ENCODE peak calls at places on chromosome 20, in five cellular contexts. One of them, this sample, is unnamed.

GRCh38 chr20:12591949-12592470 is 416.8 kb upstream of the SPTLC3 start:
- DNase-seq in GM12878: no peak
- DNase-seq in HepG2: no peak
- DNase-seq in H1: no peak
- DNase-seq in NT2/D1: peak
- DNase-seq in this sample: no peak

GRCh38 chr20:20711413-20711812 is 1.0 kb downstream of the RALGAPA2 start:
- DNase-seq in GM12878: no peak
- DNase-seq in H1: no peak
- DNase-seq in HepG2: no peak
- DNase-seq in NT2/D1: no peak
- DNase-seq in this sample: no peak

GRCh38 chr20:32457476-32457986 is 99.4 kb downstream of the ASXL1 start:
- DNase-seq in NT2/D1: peak
- DNase-seq in GM12878: no peak
- DNase-seq in HepG2: no peak
- DNase-seq in H1: peak
- DNase-seq in this sample: peak

GRCh38 chr20:21100590-21101452 is 5.3 kb downstream of the LINC00237 start:
- DNase-seq in GM12878: no peak
- DNase-seq in NT2/D1: peak
- DNase-seq in H1: peak
- DNase-seq in HepG2: no peak
- DNase-seq in this sample: peak

GRCh38 chr20:62142252-62143117 is 709 bp downstream of the PSMA7 start:
- DNase-seq in GM12878: no peak
- DNase-seq in H1: no peak
- DNase-seq in NT2/D1: no peak
- DNase-seq in HepG2: no peak
- DNase-seq in this sample: no peak

GRCh38 chr20:19860742-19861141 is 102.7 kb downstream of the RIN2 start:
- DNase-seq in NT2/D1: no peak
- DNase-seq in H1: no peak
- DNase-seq in HepG2: no peak
- DNase-seq in GM12878: peak
- DNase-seq in this sample: no peak

GRCh38 chr20:60262967-60263603 is 304.9 kb downstream of the CDH26 start:
- DNase-seq in H1: peak
- DNase-seq in GM12878: no peak
- DNase-seq in NT2/D1: peak
- DNase-seq in HepG2: peak
- DNase-seq in this sample: peak

GRCh38 chr20:34017610-34018009 is 23.9 kb downstream of the RALY start:
- DNase-seq in GM12878: no peak
- DNase-seq in H1: no peak
- DNase-seq in HepG2: no peak
- DNase-seq in NT2/D1: no peak
- DNase-seq in this sample: no peak

GRCh38 chr20:19644085-19644484 is 114.0 kb upstream of the RIN2 start:
- DNase-seq in HepG2: no peak
- DNase-seq in NT2/D1: no peak
- DNase-seq in H1: no peak
- DNase-seq in GM12878: no peak
- DNase-seq in this sample: no peak

GRCh38 chr20:37511605-37512275 is 9.3 kb upstream of the NNAT start:
- DNase-seq in H1: no peak
- DNase-seq in GM12878: no peak
- DNase-seq in HepG2: no peak
- DNase-seq in NT2/D1: no peak
- DNase-seq in this sample: no peak

GRCh38 chr20:31845300-31845863 is at the start of gene FOXS1:
- DNase-seq in H1: no peak
- DNase-seq in GM12878: no peak
- DNase-seq in NT2/D1: no peak
- DNase-seq in HepG2: no peak
- DNase-seq in this sample: no peak

GRCh38 chr20:34390769-34391447 is 27.8 kb downstream of the ITCH start:
- DNase-seq in H1: peak
- DNase-seq in HepG2: peak
- DNase-seq in GM12878: no peak
- DNase-seq in NT2/D1: no peak
- DNase-seq in this sample: no peak

GRCh38 chr20:40433341-40433861 is 255.6 kb downstream of the MAFB start:
- DNase-seq in HepG2: no peak
- DNase-seq in GM12878: no peak
- DNase-seq in H1: no peak
- DNase-seq in NT2/D1: no peak
- DNase-seq in this sample: no peak

GRCh38 chr20:33568378-33569289 is 78.7 kb downstream of the CBFA2T2 start:
- DNase-seq in NT2/D1: peak
- DNase-seq in GM12878: no peak
- DNase-seq in HepG2: peak
- DNase-seq in H1: peak
- DNase-seq in this sample: no peak

GRCh38 chr20:11965602-11966001 is 47.9 kb downstream of the BTBD3 start:
- DNase-seq in H1: no peak
- DNase-seq in GM12878: no peak
- DNase-seq in NT2/D1: no peak
- DNase-seq in HepG2: no peak
- DNase-seq in this sample: no peak

GRCh38 chr20:20367681-20368413 is at the start of gene INSM1:
- DNase-seq in H1: no peak
- DNase-seq in NT2/D1: no peak
- DNase-seq in HepG2: no peak
- DNase-seq in GM12878: no peak
- DNase-seq in this sample: peak

GRCh38 chr20:23923891-23924435 is 44.4 kb upstream of the CST5 start:
- DNase-seq in H1: no peak
- DNase-seq in HepG2: no peak
- DNase-seq in NT2/D1: no peak
- DNase-seq in GM12878: no peak
- DNase-seq in this sample: no peak

GRCh38 chr20:3563548-3564177 is 92.8 kb downstream of the ATRN start:
- DNase-seq in H1: no peak
- DNase-seq in GM12878: peak
- DNase-seq in HepG2: peak
- DNase-seq in NT2/D1: peak
- DNase-seq in this sample: peak

GRCh38 chr20:47761478-47762047 is 23.7 kb downstream of the SULF2 start:
- DNase-seq in HepG2: no peak
- DNase-seq in GM12878: no peak
- DNase-seq in NT2/D1: no peak
- DNase-seq in H1: no peak
- DNase-seq in this sample: no peak

GRCh38 chr20:7742479-7742878 is 197.8 kb downstream of the HAO1 start:
- DNase-seq in HepG2: no peak
- DNase-seq in NT2/D1: no peak
- DNase-seq in H1: no peak
- DNase-seq in GM12878: no peak
- DNase-seq in this sample: no peak
- TF ChIP-seq SUZ12 in HepG2: no peak
- TF ChIP-seq SUZ12 in NT2/D1: no peak
- TF ChIP-seq SUZ12 in H1: no peak
- TF ChIP-seq SUZ12 in GM12878: no peak
- TF ChIP-seq SUZ12 in this sample: no peak

DNA sequence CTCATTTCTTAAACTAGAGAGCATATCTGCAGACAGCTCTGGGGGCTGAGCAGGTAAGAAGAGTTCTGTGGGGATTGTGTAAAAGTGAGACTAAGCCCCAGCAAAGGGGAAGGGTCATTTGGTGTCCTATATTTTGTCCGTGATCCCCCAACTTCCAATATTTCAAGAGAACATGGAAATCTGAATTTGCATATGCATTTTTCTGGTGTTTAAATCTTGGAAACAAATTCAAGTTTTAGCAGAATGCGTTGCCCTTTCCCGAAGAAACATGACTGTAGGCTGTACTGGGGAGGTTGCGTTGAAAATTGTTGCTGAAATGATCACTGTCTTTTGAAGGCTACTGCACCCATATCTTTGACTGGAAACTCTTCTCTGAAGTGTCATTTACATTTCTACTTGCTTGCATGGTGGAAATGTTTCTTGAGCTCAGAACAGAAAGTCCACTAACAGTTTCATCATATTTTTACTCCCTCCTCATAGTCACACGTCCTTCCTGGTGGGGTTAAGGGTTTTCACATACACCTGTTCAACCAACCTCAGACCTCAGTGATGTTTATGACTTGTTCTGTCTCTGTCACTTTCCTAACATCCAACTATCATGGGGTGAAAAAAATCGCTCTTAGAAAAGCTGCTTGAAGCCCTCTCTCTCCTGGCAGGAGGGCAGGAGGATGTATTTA is 140.3 kb downstream of the BCAS1 start:
- DNase-seq in NT2/D1: no peak
- DNase-seq in HepG2: no peak
- DNase-seq in GM12878: peak
- DNase-seq in H1: no peak
- DNase-seq in this sample: no peak
- TF ChIP-seq SUZ12 in NT2/D1: no peak
- TF ChIP-seq SUZ12 in HepG2: no peak
- TF ChIP-seq SUZ12 in GM12878: no peak
- TF ChIP-seq SUZ12 in H1: no peak
- TF ChIP-seq SUZ12 in this sample: no peak

DNA sequence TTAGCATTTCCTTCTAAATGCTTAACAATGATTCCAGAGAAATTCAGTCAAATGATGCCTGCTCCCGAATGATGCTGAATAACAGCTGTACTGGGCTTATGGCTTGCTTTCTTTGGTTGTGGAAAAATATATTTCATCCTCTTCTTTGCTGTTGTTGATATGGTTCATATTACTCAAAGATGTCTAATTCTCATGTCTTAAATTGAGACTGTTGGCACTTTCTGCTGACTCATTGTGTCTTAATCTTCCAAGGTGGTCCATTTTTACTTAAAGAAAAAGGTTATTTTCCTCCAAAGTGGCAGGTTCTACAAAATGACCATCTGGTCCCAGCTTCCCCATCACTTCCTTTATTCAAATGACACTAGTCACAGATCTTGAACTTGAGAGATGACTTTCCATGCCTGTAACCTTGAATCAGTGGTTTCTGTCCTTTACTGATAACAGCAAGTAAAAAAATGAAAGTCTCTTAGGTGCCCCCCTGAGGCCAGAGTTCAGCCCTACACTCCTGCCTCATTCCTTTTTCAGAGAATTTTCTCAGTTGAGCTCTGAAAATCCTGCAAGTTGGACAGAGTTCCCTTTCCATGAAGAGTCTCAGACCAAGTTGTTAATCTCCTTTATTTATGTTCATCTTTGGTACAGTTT is 6.9 kb downstream of the SNAP25 start:
- DNase-seq in GM12878: no peak
- DNase-seq in HepG2: peak
- DNase-seq in H1: no peak
- DNase-seq in NT2/D1: no peak
- DNase-seq in this sample: peak
- TF ChIP-seq SUZ12 in GM12878: no peak
- TF ChIP-seq SUZ12 in HepG2: no peak
- TF ChIP-seq SUZ12 in H1: no peak
- TF ChIP-seq SUZ12 in NT2/D1: no peak
- TF ChIP-seq SUZ12 in this sample: no peak

DNA sequence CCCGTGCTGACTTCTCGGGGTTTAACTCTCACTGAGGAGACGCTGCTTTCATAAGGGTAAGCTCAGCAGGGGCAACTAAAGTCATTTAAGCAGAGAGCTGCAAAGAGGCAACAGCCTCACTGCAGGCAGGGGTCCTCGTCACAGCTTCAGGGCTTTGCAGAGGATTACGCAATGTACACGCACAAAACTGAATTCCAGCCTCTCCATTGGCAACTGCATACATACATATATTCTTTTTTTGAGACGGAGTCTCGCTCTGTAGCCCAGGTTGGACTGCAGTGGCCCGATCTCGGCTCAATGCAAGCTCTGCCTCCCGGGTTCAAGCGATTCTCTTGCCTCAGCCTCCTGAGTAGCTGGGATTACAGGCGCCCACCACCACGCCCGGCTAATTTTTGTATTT is 2.4 kb downstream of the GMEB2 start:
- DNase-seq in GM12878: no peak
- DNase-seq in HepG2: peak
- DNase-seq in NT2/D1: no peak
- DNase-seq in H1: no peak
- DNase-seq in this sample: peak
- TF ChIP-seq SUZ12 in GM12878: no peak
- TF ChIP-seq SUZ12 in HepG2: no peak
- TF ChIP-seq SUZ12 in NT2/D1: no peak
- TF ChIP-seq SUZ12 in H1: no peak
- TF ChIP-seq SUZ12 in this sample: no peak

DNA sequence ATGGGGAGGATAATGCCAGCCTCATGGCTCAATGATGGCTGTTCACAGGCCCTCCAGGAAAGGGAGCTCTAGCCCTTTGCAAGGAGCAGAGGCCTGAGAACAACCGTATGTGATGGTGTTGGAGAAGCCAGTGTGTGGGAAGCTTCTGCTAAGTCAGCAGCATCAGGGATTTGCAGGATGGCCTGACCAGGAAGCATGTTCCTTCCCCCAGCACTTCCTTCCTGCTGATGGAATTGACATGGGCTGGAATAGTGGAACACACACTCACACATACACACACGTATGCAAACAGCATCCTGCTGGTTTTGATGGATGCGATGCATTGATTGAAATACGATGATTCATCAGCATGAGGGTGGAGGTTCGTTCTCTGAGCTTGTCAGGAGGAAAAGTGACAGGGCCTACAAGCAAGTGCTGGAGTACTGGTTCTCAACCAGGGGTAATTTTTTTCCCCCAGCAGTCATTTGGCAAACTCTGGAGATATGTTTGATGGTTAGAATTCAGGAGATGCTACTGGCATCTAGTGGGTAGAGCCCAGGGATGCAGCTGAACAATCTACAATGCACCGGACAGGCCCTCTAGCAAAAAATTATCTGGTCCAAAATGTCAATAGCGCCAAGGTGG is 229.1 kb downstream of the NFATC2 start:
- DNase-seq in NT2/D1: no peak
- DNase-seq in H1: no peak
- DNase-seq in HepG2: no peak
- DNase-seq in GM12878: no peak
- DNase-seq in this sample: no peak
- TF ChIP-seq SUZ12 in NT2/D1: no peak
- TF ChIP-seq SUZ12 in H1: no peak
- TF ChIP-seq SUZ12 in HepG2: no peak
- TF ChIP-seq SUZ12 in GM12878: no peak
- TF ChIP-seq SUZ12 in this sample: no peak

This sample was measured in HEK293T.